ENCODE peak calls at places on chromosomes 2 and 18, in eight cellular contexts. One of them, this sample, is unnamed.

GRCh38 chr2:20516646-20517341 is 69.9 kb downstream of the RHOB start:
- DNase-seq in HCT116: peak
- DNase-seq in hepatocyte: no peak
- DNase-seq in SK-N-SH: no peak
- DNase-seq in GM23338: no peak
- DNase-seq in neural progenitor cell: no peak
- DNase-seq in OCI-LY7: no peak
- DNase-seq in PC-3: no peak
- DNase-seq in this sample: no peak

GRCh38 chr2:46013726-46014125 is 283.5 kb upstream of the EPAS1 start:
- DNase-seq in SK-N-SH: no peak
- DNase-seq in neural progenitor cell: no peak
- DNase-seq in OCI-LY7: no peak
- DNase-seq in GM23338: no peak
- DNase-seq in hepatocyte: no peak
- DNase-seq in PC-3: no peak
- DNase-seq in HCT116: no peak
- DNase-seq in this sample: no peak

GRCh38 chr2:55051026-55051866 is 995 bp upstream of the RTN4 start:
- DNase-seq in GM23338: peak
- DNase-seq in SK-N-SH: peak
- DNase-seq in neural progenitor cell: peak
- DNase-seq in HCT116: peak
- DNase-seq in OCI-LY7: peak
- DNase-seq in hepatocyte: peak
- DNase-seq in PC-3: peak
- DNase-seq in this sample: no peak

GRCh38 chr2:15546297-15547098 is 14.6 kb downstream of the NBAS start:
- DNase-seq in PC-3: no peak
- DNase-seq in SK-N-SH: no peak
- DNase-seq in GM23338: no peak
- DNase-seq in OCI-LY7: no peak
- DNase-seq in HCT116: no peak
- DNase-seq in hepatocyte: no peak
- DNase-seq in neural progenitor cell: no peak
- DNase-seq in this sample: no peak

GRCh38 chr2:166784296-166784946 is 103.9 kb upstream of the XIRP2 start:
- DNase-seq in OCI-LY7: no peak
- DNase-seq in neural progenitor cell: no peak
- DNase-seq in GM23338: no peak
- DNase-seq in SK-N-SH: no peak
- DNase-seq in PC-3: no peak
- DNase-seq in HCT116: no peak
- DNase-seq in hepatocyte: peak
- DNase-seq in this sample: no peak

GRCh38 chr2:197071213-197071612 is 144.7 kb upstream of the PGAP1 start:
- DNase-seq in OCI-LY7: no peak
- DNase-seq in HCT116: no peak
- DNase-seq in GM23338: no peak
- DNase-seq in PC-3: no peak
- DNase-seq in hepatocyte: no peak
- DNase-seq in neural progenitor cell: no peak
- DNase-seq in SK-N-SH: no peak
- DNase-seq in this sample: peak

GRCh38 chr2:67234443-67234842 is 162.7 kb upstream of the ETAA1 start:
- DNase-seq in hepatocyte: peak
- DNase-seq in HCT116: no peak
- DNase-seq in GM23338: peak
- DNase-seq in SK-N-SH: no peak
- DNase-seq in PC-3: peak
- DNase-seq in neural progenitor cell: peak
- DNase-seq in OCI-LY7: no peak
- DNase-seq in this sample: no peak

GRCh38 chr18:76414936-76415621 is 80.0 kb downstream of the ZNF516 start:
- DNase-seq in PC-3: no peak
- DNase-seq in hepatocyte: no peak
- DNase-seq in GM23338: no peak
- DNase-seq in SK-N-SH: no peak
- DNase-seq in neural progenitor cell: no peak
- DNase-seq in HCT116: no peak
- DNase-seq in OCI-LY7: no peak
- DNase-seq in this sample: no peak

GRCh38 chr2:60480089-60480773 is 73.2 kb downstream of the BCL11A start:
- DNase-seq in neural progenitor cell: no peak
- DNase-seq in GM23338: no peak
- DNase-seq in hepatocyte: peak
- DNase-seq in HCT116: no peak
- DNase-seq in SK-N-SH: no peak
- DNase-seq in PC-3: no peak
- DNase-seq in OCI-LY7: no peak
- DNase-seq in this sample: no peak

GRCh38 chr2:190554357-190555006 is 20.0 kb upstream of the NEMP2 start:
- DNase-seq in GM23338: peak
- DNase-seq in hepatocyte: no peak
- DNase-seq in neural progenitor cell: peak
- DNase-seq in PC-3: no peak
- DNase-seq in OCI-LY7: no peak
- DNase-seq in HCT116: no peak
- DNase-seq in SK-N-SH: no peak
- DNase-seq in this sample: no peak

GRCh38 chr2:173355866-173356508 is 1.3 kb downstream of the CDCA7 start:
- DNase-seq in hepatocyte: peak
- DNase-seq in GM23338: no peak
- DNase-seq in neural progenitor cell: no peak
- DNase-seq in OCI-LY7: peak
- DNase-seq in HCT116: no peak
- DNase-seq in SK-N-SH: no peak
- DNase-seq in PC-3: no peak
- DNase-seq in this sample: no peak

GRCh38 chr2:238754259-238754658 is 93.6 kb upstream of the TWIST2 start:
- DNase-seq in neural progenitor cell: no peak
- DNase-seq in HCT116: peak
- DNase-seq in SK-N-SH: no peak
- DNase-seq in PC-3: peak
- DNase-seq in hepatocyte: no peak
- DNase-seq in GM23338: peak
- DNase-seq in OCI-LY7: no peak
- DNase-seq in this sample: no peak
- TF ChIP-seq CTCF in neural progenitor cell: peak
- TF ChIP-seq CTCF in HCT116: peak
- TF ChIP-seq CTCF in SK-N-SH: no peak
- TF ChIP-seq CTCF in PC-3: peak
- TF ChIP-seq CTCF in hepatocyte: no peak
- TF ChIP-seq CTCF in GM23338: peak
- TF ChIP-seq CTCF in OCI-LY7: peak
- TF ChIP-seq CTCF in this sample: no peak

DNA sequence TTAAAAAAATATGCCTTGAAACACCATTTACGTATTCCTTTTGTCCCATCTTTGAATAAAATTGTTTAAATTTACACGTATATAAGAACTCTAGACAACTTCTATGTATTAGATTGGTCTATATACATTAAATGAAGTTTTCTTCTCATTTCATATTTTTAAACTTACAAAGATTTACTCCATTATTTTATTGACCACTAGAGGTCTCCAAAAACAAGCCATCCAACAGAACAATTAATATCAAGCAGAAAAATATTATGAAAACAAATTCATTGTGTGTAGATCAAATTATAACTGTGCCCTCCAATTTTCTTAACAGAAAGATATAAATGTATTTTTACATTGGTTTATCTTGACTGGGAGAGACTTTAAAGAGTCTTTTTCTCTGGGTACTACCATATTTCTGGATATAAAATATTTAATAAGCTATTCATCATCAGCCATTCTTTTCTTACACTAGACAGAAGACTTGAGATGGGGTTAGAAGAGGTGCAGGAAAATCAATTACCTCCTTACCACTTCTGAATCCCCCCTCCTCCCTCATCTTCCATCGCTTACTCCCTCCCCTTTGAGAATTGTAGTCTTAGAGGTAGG is 66.5 kb downstream of the DPP4 start:
- DNase-seq in HCT116: no peak
- DNase-seq in PC-3: peak
- DNase-seq in SK-N-SH: no peak
- DNase-seq in OCI-LY7: peak
- DNase-seq in hepatocyte: no peak
- DNase-seq in neural progenitor cell: no peak
- DNase-seq in GM23338: no peak
- DNase-seq in this sample: peak
- TF ChIP-seq EZH2phosphoT487 in HCT116: no peak
- TF ChIP-seq EZH2phosphoT487 in PC-3: no peak
- TF ChIP-seq EZH2phosphoT487 in SK-N-SH: no peak
- TF ChIP-seq EZH2phosphoT487 in OCI-LY7: no peak
- TF ChIP-seq EZH2phosphoT487 in hepatocyte: no peak
- TF ChIP-seq EZH2phosphoT487 in neural progenitor cell: no peak
- TF ChIP-seq EZH2phosphoT487 in GM23338: no peak
- TF ChIP-seq EZH2phosphoT487 in this sample: no peak

DNA sequence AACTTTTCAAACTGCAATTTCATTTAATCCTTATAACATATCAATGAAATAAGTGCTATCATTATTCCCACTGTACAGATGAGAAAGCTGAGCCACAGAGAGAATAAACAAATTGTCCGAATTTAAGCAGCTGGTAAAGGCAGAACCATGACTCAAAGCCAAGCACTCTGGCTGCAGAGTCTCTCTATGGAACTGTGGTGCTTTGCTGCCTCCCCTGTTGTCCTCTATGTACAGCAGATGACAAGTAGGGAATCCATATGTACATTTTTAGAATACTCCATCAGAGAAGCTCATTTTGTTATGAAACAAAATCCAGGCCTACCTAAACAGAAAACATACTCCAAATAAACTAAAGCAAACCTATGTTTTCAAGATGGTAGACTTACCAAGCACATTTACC is 45.1 kb downstream of the FARSB start:
- DNase-seq in HCT116: no peak
- DNase-seq in OCI-LY7: no peak
- DNase-seq in hepatocyte: no peak
- DNase-seq in GM23338: no peak
- DNase-seq in neural progenitor cell: peak
- DNase-seq in SK-N-SH: no peak
- DNase-seq in PC-3: no peak
- DNase-seq in this sample: no peak
- TF ChIP-seq CTCF in HCT116: no peak
- TF ChIP-seq CTCF in OCI-LY7: no peak
- TF ChIP-seq CTCF in hepatocyte: peak
- TF ChIP-seq CTCF in GM23338: no peak
- TF ChIP-seq CTCF in neural progenitor cell: peak
- TF ChIP-seq CTCF in SK-N-SH: no peak
- TF ChIP-seq CTCF in PC-3: peak
- TF ChIP-seq CTCF in this sample: no peak

GRCh38 chr2:142878061-142878741 is 737 bp downstream of the KYNU start:
- DNase-seq in OCI-LY7: no peak
- DNase-seq in SK-N-SH: no peak
- DNase-seq in PC-3: no peak
- DNase-seq in GM23338: no peak
- DNase-seq in hepatocyte: no peak
- DNase-seq in HCT116: no peak
- DNase-seq in neural progenitor cell: no peak
- DNase-seq in this sample: no peak
- TF ChIP-seq EZH2phosphoT487 in OCI-LY7: no peak
- TF ChIP-seq EZH2phosphoT487 in SK-N-SH: no peak
- TF ChIP-seq EZH2phosphoT487 in PC-3: no peak
- TF ChIP-seq EZH2phosphoT487 in GM23338: no peak
- TF ChIP-seq EZH2phosphoT487 in hepatocyte: no peak
- TF ChIP-seq EZH2phosphoT487 in HCT116: no peak
- TF ChIP-seq EZH2phosphoT487 in neural progenitor cell: no peak
- TF ChIP-seq EZH2phosphoT487 in this sample: no peak

GRCh38 chr2:155722290-155722689 is 610.2 kb downstream of the NR4A2 start:
- DNase-seq in GM23338: no peak
- DNase-seq in PC-3: no peak
- DNase-seq in hepatocyte: no peak
- DNase-seq in SK-N-SH: no peak
- DNase-seq in neural progenitor cell: no peak
- DNase-seq in HCT116: peak
- DNase-seq in OCI-LY7: no peak
- DNase-seq in this sample: no peak
- TF ChIP-seq CTCF in GM23338: no peak
- TF ChIP-seq CTCF in PC-3: no peak
- TF ChIP-seq CTCF in hepatocyte: no peak
- TF ChIP-seq CTCF in SK-N-SH: no peak
- TF ChIP-seq CTCF in neural progenitor cell: no peak
- TF ChIP-seq CTCF in HCT116: no peak
- TF ChIP-seq CTCF in OCI-LY7: no peak
- TF ChIP-seq CTCF in this sample: no peak